ENCODE peak calls at places on chromosomes 7 and 10, in seven cellular contexts. B is stimulated activated CD8-positive, alpha-beta memory T cell treated with anti-CD3 and anti-CD28 coated beads, Interleukin-15, amount 100 ng/mL, for 1 hour; I is amniotic stem cell; S is RWPE1; Q is GM12892; P is effector CD4-positive, alpha-beta T cell; T is stimulated activated CD4-positive, alpha-beta T cell treated with anti-CD3 and anti-CD28 coated beads, Interleukin-2, amount 100 ng/mL, for 48 hours. J is an unnamed sample.

GRCh38 chr7:98713411-98713810 is 96.3 kb downstream of the NPTX2 start:
- DNase-seq in B (no peak), I (no peak), S (no peak), Q (no peak), P (no peak), T (no peak), J (no peak)

GRCh38 chr7:30556854-30557644 is 37.6 kb upstream of the GARS1 start:
- DNase-seq in B (no peak), I (no peak), S (peak), Q (no peak), P (no peak), T (no peak), J (no peak)

GRCh38 chr7:100430450-100431285 is 1.0 kb downstream of the MEPCE start:
- DNase-seq in B (no peak), I (no peak), S (peak), Q (no peak), P (peak), T (no peak), J (peak)

GRCh38 chr7:79386688-79387422 is 66.6 kb downstream of the MAGI2 start:
- DNase-seq in B (no peak), I (no peak), S (no peak), Q (no peak), P (no peak), T (no peak), J (no peak)

GRCh38 chr10:126910798-126911197 is 5.6 kb downstream of the DOCK1 start:
- DNase-seq in B (no peak), I (no peak), S (no peak), Q (no peak), P (no peak), T (no peak), J (no peak)

GRCh38 chr10:72834183-72834825 is 59.2 kb upstream of the OIT3 start:
- DNase-seq in B (no peak), I (peak), S (peak), Q (no peak), P (peak), T (peak), J (peak)

GRCh38 chr7:11702938-11703337 is 129.1 kb downstream of the THSD7A start:
- DNase-seq in B (no peak), I (no peak), S (no peak), Q (no peak), P (no peak), T (no peak), J (no peak)

GRCh38 chr10:120891367-120891766 is 40.2 kb downstream of the WDR11 start:
- DNase-seq in B (no peak), I (no peak), S (no peak), Q (no peak), P (no peak), T (no peak), J (no peak)

GRCh38 chr10:58512470-58513188 is at the start of gene BICC1:
- DNase-seq in B (no peak), I (no peak), S (peak), Q (no peak), P (no peak), T (no peak), J (no peak)

GRCh38 chr10:24866615-24867583 is 85.5 kb downstream of the PRTFDC1 start:
- DNase-seq in B (no peak), I (no peak), S (no peak), Q (no peak), P (no peak), T (no peak), J (peak)

J was measured in RKO.